ENCODE peak calls at places on chromosomes 5 and 9, in eight cellular contexts. W, Y, N, X, V, I, F and C are unnamed samples.

GRCh38 chr9:109953813-109954489 is 174.0 kb downstream of the PALM2AKAP2 start:
- DNase-seq in V (no peak), Y (no peak), N (no peak), W (peak), X (no peak), F (no peak), I (no peak), C (no peak)

GRCh38 chr9:105053209-105053652 is 125.3 kb upstream of the ABCA1 start:
- DNase-seq in N (no peak), I (peak), Y (no peak), V (no peak), F (no peak), X (no peak), W (no peak), C (no peak)

GRCh38 chr5:142834504-142834903 is 64.3 kb downstream of the ARHGAP26 start:
- DNase-seq in Y (no peak), I (no peak), V (no peak), N (no peak), W (no peak), X (no peak), F (no peak), C (no peak)

GRCh38 chr5:159123189-159123588 is 23.5 kb upstream of the EBF1 start:
- DNase-seq in Y (no peak), N (no peak), F (no peak), X (no peak), V (no peak), I (no peak), W (no peak), C (no peak)

GRCh38 chr5:178605788-178606187 is 15.6 kb upstream of the COL23A1 start:
- DNase-seq in F (no peak), N (no peak), I (no peak), V (no peak), X (no peak), W (no peak), Y (no peak), C (no peak)

GRCh38 chr9:16626577-16627130 is 243.8 kb downstream of the BNC2 start:
- DNase-seq in I (peak), F (no peak), W (peak), Y (no peak), V (no peak), N (no peak), X (peak), C (no peak)

GRCh38 chr9:76206821-76207220 is 187.4 kb downstream of the RFK start:
- DNase-seq in I (no peak), F (no peak), W (no peak), Y (no peak), N (no peak), X (no peak), V (no peak), C (no peak)

GRCh38 chr5:129020683-129021082 is 55.4 kb downstream of the SLC27A6 start:
- DNase-seq in N (no peak), I (no peak), X (no peak), V (no peak), F (no peak), Y (no peak), W (no peak), C (no peak)

GRCh38 chr5:34494111-34494755 is 161.9 kb upstream of the RAI14 start:
- DNase-seq in X (no peak), W (no peak), Y (no peak), I (no peak), F (no peak), V (no peak), N (no peak), C (no peak)

GRCh38 chr9:20980713-20981481 is 50.5 kb downstream of the HACD4 start:
- DNase-seq in V (no peak), F (peak), N (no peak), X (peak), W (no peak), Y (no peak), I (peak), C (no peak)

GRCh38 chr5:68134033-68134668 is 81.4 kb upstream of the PIK3R1 start:
- DNase-seq in W (no peak), X (no peak), V (no peak), I (no peak), F (no peak), N (no peak), Y (no peak), C (no peak)

GRCh38 chr5:133554279-133554678 is 58.1 kb downstream of the FSTL4 start:
- DNase-seq in W (no peak), F (no peak), X (no peak), V (no peak), Y (no peak), I (no peak), N (no peak), C (no peak)